ENCODE peak calls at places on chromosomes 7 and 10, in ten cellular contexts. One of them, this sample, is unnamed.
A peak's percentile ranks its signal among the peaks of the same experiment; 100 is the strongest.

GRCh38 chr10:95414844-95415545 is 124.2 kb upstream of the PDLIM1 start:
- DNase-seq in HFFc6: no peak
- DNase-seq in neural progenitor cell: no peak
- DNase-seq in fibroblast of lung: no peak
- DNase-seq in NCI-H82: no peak
- DNase-seq in COLO829: peak; percentile 64
- DNase-seq in BJ: no peak
- DNase-seq in SW 1271: no peak
- DNase-seq in AG09319: no peak
- DNase-seq in H7: no peak
- DNase-seq in this sample: no peak

GRCh38 chr10:108544500-108545120 is 1378.7 kb downstream of the XPNPEP1 start:
- DNase-seq in HFFc6: peak; percentile 45
- DNase-seq in fibroblast of lung: peak; percentile 43
- DNase-seq in neural progenitor cell: peak; percentile 83
- DNase-seq in COLO829: no peak
- DNase-seq in SW 1271: no peak
- DNase-seq in NCI-H82: peak; percentile 78
- DNase-seq in BJ: no peak
- DNase-seq in H7: peak; percentile 21
- DNase-seq in AG09319: peak; percentile 22
- DNase-seq in this sample: no peak

GRCh38 chr7:116820149-116820548 is 42.2 kb upstream of the CAPZA2 start:
- DNase-seq in H7: no peak
- DNase-seq in COLO829: no peak
- DNase-seq in SW 1271: no peak
- DNase-seq in neural progenitor cell: no peak
- DNase-seq in AG09319: no peak
- DNase-seq in fibroblast of lung: no peak
- DNase-seq in HFFc6: no peak
- DNase-seq in BJ: no peak
- DNase-seq in NCI-H82: no peak
- DNase-seq in this sample: no peak

GRCh38 chr10:129790710-129791446 is 173.2 kb downstream of the EBF3 start:
- DNase-seq in AG09319: no peak
- DNase-seq in fibroblast of lung: peak; percentile 13
- DNase-seq in H7: no peak
- DNase-seq in HFFc6: no peak
- DNase-seq in BJ: no peak
- DNase-seq in COLO829: no peak
- DNase-seq in NCI-H82: no peak
- DNase-seq in neural progenitor cell: no peak
- DNase-seq in SW 1271: no peak
- DNase-seq in this sample: no peak

GRCh38 chr10:78578929-78579328 is 489.8 kb upstream of the ZMIZ1 start:
- DNase-seq in COLO829: peak; percentile 4
- DNase-seq in neural progenitor cell: no peak
- DNase-seq in BJ: no peak
- DNase-seq in H7: no peak
- DNase-seq in NCI-H82: no peak
- DNase-seq in AG09319: no peak
- DNase-seq in fibroblast of lung: peak; percentile 5
- DNase-seq in HFFc6: no peak
- DNase-seq in SW 1271: no peak
- DNase-seq in this sample: no peak

GRCh38 chr7:1819258-1819841 is 149.3 kb downstream of the ELFN1 start:
- DNase-seq in fibroblast of lung: no peak
- DNase-seq in H7: no peak
- DNase-seq in AG09319: no peak
- DNase-seq in neural progenitor cell: no peak
- DNase-seq in COLO829: no peak
- DNase-seq in NCI-H82: no peak
- DNase-seq in SW 1271: no peak
- DNase-seq in BJ: no peak
- DNase-seq in HFFc6: no peak
- DNase-seq in this sample: no peak

GRCh38 chr7:79398145-79398749 is 55.2 kb downstream of the MAGI2 start:
- DNase-seq in AG09319: no peak
- DNase-seq in HFFc6: no peak
- DNase-seq in BJ: no peak
- DNase-seq in neural progenitor cell: no peak
- DNase-seq in H7: no peak
- DNase-seq in NCI-H82: peak; percentile 8
- DNase-seq in SW 1271: no peak
- DNase-seq in COLO829: no peak
- DNase-seq in fibroblast of lung: peak; percentile 14
- DNase-seq in this sample: no peak

GRCh38 chr10:21417172-21417712 is 108.2 kb downstream of the SKIDA1 start:
- DNase-seq in fibroblast of lung: no peak
- DNase-seq in COLO829: no peak
- DNase-seq in H7: no peak
- DNase-seq in neural progenitor cell: no peak
- DNase-seq in SW 1271: no peak
- DNase-seq in AG09319: no peak
- DNase-seq in NCI-H82: no peak
- DNase-seq in BJ: no peak
- DNase-seq in HFFc6: no peak
- DNase-seq in this sample: no peak

GRCh38 chr10:122630526-122630925 is 69.1 kb downstream of the C10orf120 start:
- DNase-seq in SW 1271: no peak
- DNase-seq in COLO829: no peak
- DNase-seq in AG09319: no peak
- DNase-seq in HFFc6: no peak
- DNase-seq in NCI-H82: no peak
- DNase-seq in BJ: no peak
- DNase-seq in H7: no peak
- DNase-seq in fibroblast of lung: no peak
- DNase-seq in neural progenitor cell: no peak
- DNase-seq in this sample: no peak

GRCh38 chr7:29951206-29951605 is 38.4 kb downstream of the SCRN1 start:
- DNase-seq in fibroblast of lung: no peak
- DNase-seq in HFFc6: no peak
- DNase-seq in SW 1271: no peak
- DNase-seq in COLO829: no peak
- DNase-seq in NCI-H82: no peak
- DNase-seq in neural progenitor cell: no peak
- DNase-seq in BJ: no peak
- DNase-seq in H7: no peak
- DNase-seq in AG09319: no peak
- DNase-seq in this sample: no peak

GRCh38 chr7:143229054-143229790 is 7.4 kb downstream of the TAS2R40 start:
- DNase-seq in fibroblast of lung: no peak
- DNase-seq in COLO829: peak; percentile 46
- DNase-seq in neural progenitor cell: peak; percentile 16
- DNase-seq in AG09319: no peak
- DNase-seq in NCI-H82: peak; percentile 28
- DNase-seq in H7: no peak
- DNase-seq in BJ: no peak
- DNase-seq in SW 1271: no peak
- DNase-seq in HFFc6: no peak
- DNase-seq in this sample: no peak

GRCh38 chr7:2607122-2607912 is 24.5 kb upstream of the TTYH3 start:
- DNase-seq in BJ: no peak
- DNase-seq in H7: peak; percentile 62
- DNase-seq in COLO829: no peak
- DNase-seq in HFFc6: no peak
- DNase-seq in AG09319: no peak
- DNase-seq in NCI-H82: no peak
- DNase-seq in fibroblast of lung: no peak
- DNase-seq in SW 1271: no peak
- DNase-seq in neural progenitor cell: no peak
- DNase-seq in this sample: no peak

GRCh38 chr7:134440067-134440466 is 18.8 kb downstream of the AKR1B1 start:
- DNase-seq in SW 1271: no peak
- DNase-seq in fibroblast of lung: no peak
- DNase-seq in neural progenitor cell: no peak
- DNase-seq in AG09319: no peak
- DNase-seq in H7: no peak
- DNase-seq in BJ: no peak
- DNase-seq in HFFc6: no peak
- DNase-seq in COLO829: no peak
- DNase-seq in NCI-H82: no peak
- DNase-seq in this sample: no peak

GRCh38 chr10:103847346-103847745 is 8.0 kb downstream of the SH3PXD2A start:
- DNase-seq in SW 1271: no peak
- DNase-seq in HFFc6: no peak
- DNase-seq in NCI-H82: no peak
- DNase-seq in fibroblast of lung: no peak
- DNase-seq in H7: no peak
- DNase-seq in neural progenitor cell: no peak
- DNase-seq in COLO829: no peak
- DNase-seq in AG09319: no peak
- DNase-seq in BJ: no peak
- DNase-seq in this sample: no peak

GRCh38 chr7:29989257-29989995 is at the start of gene SCRN1:
- DNase-seq in fibroblast of lung: peak; percentile 37
- DNase-seq in HFFc6: no peak
- DNase-seq in COLO829: no peak
- DNase-seq in AG09319: no peak
- DNase-seq in BJ: no peak
- DNase-seq in neural progenitor cell: peak; percentile 80
- DNase-seq in H7: peak; percentile 93
- DNase-seq in SW 1271: peak; percentile 39
- DNase-seq in NCI-H82: peak; percentile 85
- DNase-seq in this sample: peak; percentile 23

GRCh38 chr10:21751341-21752310 is 217.6 kb downstream of the MLLT10 start:
- DNase-seq in fibroblast of lung: no peak
- DNase-seq in NCI-H82: peak; percentile 70
- DNase-seq in SW 1271: no peak
- DNase-seq in AG09319: no peak
- DNase-seq in H7: peak; percentile 76
- DNase-seq in HFFc6: no peak
- DNase-seq in neural progenitor cell: no peak
- DNase-seq in BJ: no peak
- DNase-seq in COLO829: no peak
- DNase-seq in this sample: no peak

GRCh38 chr7:2882111-2882510 is 38.0 kb upstream of the GNA12 start:
- DNase-seq in HFFc6: no peak
- DNase-seq in neural progenitor cell: peak; percentile 41
- DNase-seq in NCI-H82: no peak
- DNase-seq in COLO829: no peak
- DNase-seq in fibroblast of lung: no peak
- DNase-seq in BJ: no peak
- DNase-seq in H7: peak; percentile 80
- DNase-seq in SW 1271: no peak
- DNase-seq in AG09319: no peak
- DNase-seq in this sample: no peak